ENCODE peak calls at places on chromosome 20, in six cellular contexts. One of them, this sample, is unnamed.
A peak's percentile ranks its signal among the peaks of the same experiment; 100 is the strongest.

GRCh38 chr20:50930139-50931047 is 844 bp downstream of the ADNP start:
- DNase-seq in Calu3: peak; percentile 51
- DNase-seq in HT1080: peak; percentile 40
- DNase-seq in globus pallidus: peak; percentile 26
- DNase-seq in T-helper 2 cell: no peak
- DNase-seq in activated CD4-positive, alpha-beta T cell treated with anti-CD3 and anti-CD28 coated beads, Interleukin-2, amount 50 U/mL, for 48 hours: peak; percentile 30
- DNase-seq in this sample: no peak

GRCh38 chr20:50632236-50632635 is 59.1 kb downstream of the RIPOR3 start:
- DNase-seq in Calu3: no peak
- DNase-seq in globus pallidus: no peak
- DNase-seq in HT1080: no peak
- DNase-seq in T-helper 2 cell: no peak
- DNase-seq in activated CD4-positive, alpha-beta T cell treated with anti-CD3 and anti-CD28 coated beads, Interleukin-2, amount 50 U/mL, for 48 hours: no peak
- DNase-seq in this sample: no peak

GRCh38 chr20:15653396-15654207 is 919.6 kb downstream of the KIF16B start:
- DNase-seq in activated CD4-positive, alpha-beta T cell treated with anti-CD3 and anti-CD28 coated beads, Interleukin-2, amount 50 U/mL, for 48 hours: no peak
- DNase-seq in globus pallidus: no peak
- DNase-seq in HT1080: no peak
- DNase-seq in T-helper 2 cell: no peak
- DNase-seq in Calu3: no peak
- DNase-seq in this sample: no peak

GRCh38 chr20:1802385-1803215 is 92.6 kb upstream of the SIRPA start:
- DNase-seq in T-helper 2 cell: no peak
- DNase-seq in Calu3: peak; percentile 63
- DNase-seq in HT1080: no peak
- DNase-seq in activated CD4-positive, alpha-beta T cell treated with anti-CD3 and anti-CD28 coated beads, Interleukin-2, amount 50 U/mL, for 48 hours: peak; percentile 49
- DNase-seq in globus pallidus: peak; percentile 91
- DNase-seq in this sample: no peak

GRCh38 chr20:20409326-20409725 is 41.4 kb downstream of the INSM1 start:
- DNase-seq in activated CD4-positive, alpha-beta T cell treated with anti-CD3 and anti-CD28 coated beads, Interleukin-2, amount 50 U/mL, for 48 hours: no peak
- DNase-seq in Calu3: no peak
- DNase-seq in T-helper 2 cell: no peak
- DNase-seq in globus pallidus: no peak
- DNase-seq in HT1080: no peak
- DNase-seq in this sample: no peak

GRCh38 chr20:50694379-50695143 is 3.2 kb upstream of the RIPOR3 start:
- DNase-seq in T-helper 2 cell: no peak
- DNase-seq in activated CD4-positive, alpha-beta T cell treated with anti-CD3 and anti-CD28 coated beads, Interleukin-2, amount 50 U/mL, for 48 hours: no peak
- DNase-seq in Calu3: no peak
- DNase-seq in globus pallidus: no peak
- DNase-seq in HT1080: peak; percentile 22
- DNase-seq in this sample: no peak

GRCh38 chr20:54221996-54222890 is 14.4 kb downstream of the PFDN4 start:
- DNase-seq in T-helper 2 cell: no peak
- DNase-seq in globus pallidus: no peak
- DNase-seq in Calu3: no peak
- DNase-seq in activated CD4-positive, alpha-beta T cell treated with anti-CD3 and anti-CD28 coated beads, Interleukin-2, amount 50 U/mL, for 48 hours: no peak
- DNase-seq in HT1080: no peak
- DNase-seq in this sample: no peak

GRCh38 chr20:51160821-51161220 is 137.9 kb upstream of the KCNG1 start:
- DNase-seq in Calu3: no peak
- DNase-seq in T-helper 2 cell: no peak
- DNase-seq in activated CD4-positive, alpha-beta T cell treated with anti-CD3 and anti-CD28 coated beads, Interleukin-2, amount 50 U/mL, for 48 hours: no peak
- DNase-seq in HT1080: no peak
- DNase-seq in globus pallidus: no peak
- DNase-seq in this sample: no peak

GRCh38 chr20:58142843-58143185 is 85.6 kb downstream of the ANKRD60 start:
- DNase-seq in Calu3: no peak
- DNase-seq in globus pallidus: no peak
- DNase-seq in activated CD4-positive, alpha-beta T cell treated with anti-CD3 and anti-CD28 coated beads, Interleukin-2, amount 50 U/mL, for 48 hours: no peak
- DNase-seq in HT1080: no peak
- DNase-seq in T-helper 2 cell: no peak
- DNase-seq in this sample: no peak

GRCh38 chr20:10369723-10370090 is 64.3 kb downstream of the MKKS start:
- DNase-seq in activated CD4-positive, alpha-beta T cell treated with anti-CD3 and anti-CD28 coated beads, Interleukin-2, amount 50 U/mL, for 48 hours: no peak
- DNase-seq in Calu3: peak; percentile 65
- DNase-seq in HT1080: peak; percentile 75
- DNase-seq in T-helper 2 cell: no peak
- DNase-seq in globus pallidus: no peak
- DNase-seq in this sample: no peak

GRCh38 chr20:49612127-49612738 is 44.3 kb upstream of the PTGIS start:
- DNase-seq in activated CD4-positive, alpha-beta T cell treated with anti-CD3 and anti-CD28 coated beads, Interleukin-2, amount 50 U/mL, for 48 hours: no peak
- DNase-seq in T-helper 2 cell: no peak
- DNase-seq in Calu3: peak; percentile 82
- DNase-seq in globus pallidus: peak; percentile 95
- DNase-seq in HT1080: no peak
- DNase-seq in this sample: no peak

GRCh38 chr20:44739952-44740351 is 5.7 kb upstream of the KCNK15 start:
- DNase-seq in HT1080: no peak
- DNase-seq in globus pallidus: no peak
- DNase-seq in T-helper 2 cell: no peak
- DNase-seq in Calu3: no peak
- DNase-seq in activated CD4-positive, alpha-beta T cell treated with anti-CD3 and anti-CD28 coated beads, Interleukin-2, amount 50 U/mL, for 48 hours: no peak
- DNase-seq in this sample: no peak

GRCh38 chr20:44247131-44247571 is at the start of gene GDAP1L1:
- DNase-seq in HT1080: no peak
- DNase-seq in globus pallidus: peak; percentile 11
- DNase-seq in Calu3: peak; percentile 38
- DNase-seq in T-helper 2 cell: no peak
- DNase-seq in activated CD4-positive, alpha-beta T cell treated with anti-CD3 and anti-CD28 coated beads, Interleukin-2, amount 50 U/mL, for 48 hours: no peak
- DNase-seq in this sample: no peak

GRCh38 chr20:37226889-37227288 is 34.7 kb downstream of the GHRH start:
- DNase-seq in T-helper 2 cell: no peak
- DNase-seq in activated CD4-positive, alpha-beta T cell treated with anti-CD3 and anti-CD28 coated beads, Interleukin-2, amount 50 U/mL, for 48 hours: no peak
- DNase-seq in HT1080: no peak
- DNase-seq in Calu3: no peak
- DNase-seq in globus pallidus: no peak
- DNase-seq in this sample: no peak

GRCh38 chr20:17014217-17014616 is 212.6 kb upstream of the PCSK2 start:
- DNase-seq in globus pallidus: no peak
- DNase-seq in activated CD4-positive, alpha-beta T cell treated with anti-CD3 and anti-CD28 coated beads, Interleukin-2, amount 50 U/mL, for 48 hours: no peak
- DNase-seq in T-helper 2 cell: no peak
- DNase-seq in HT1080: no peak
- DNase-seq in Calu3: no peak
- DNase-seq in this sample: no peak

GRCh38 chr20:2449386-2449785 is 21.2 kb downstream of the SNRPB start:
- DNase-seq in HT1080: no peak
- DNase-seq in Calu3: no peak
- DNase-seq in T-helper 2 cell: no peak
- DNase-seq in globus pallidus: no peak
- DNase-seq in activated CD4-positive, alpha-beta T cell treated with anti-CD3 and anti-CD28 coated beads, Interleukin-2, amount 50 U/mL, for 48 hours: no peak
- DNase-seq in this sample: no peak

GRCh38 chr20:52996726-52997125 is 24.6 kb downstream of the TSHZ2 start:
- DNase-seq in Calu3: no peak
- DNase-seq in HT1080: no peak
- DNase-seq in activated CD4-positive, alpha-beta T cell treated with anti-CD3 and anti-CD28 coated beads, Interleukin-2, amount 50 U/mL, for 48 hours: no peak
- DNase-seq in T-helper 2 cell: no peak
- DNase-seq in globus pallidus: no peak
- DNase-seq in this sample: no peak

GRCh38 chr20:21291026-21291425 is 12.1 kb upstream of the XRN2 start:
- DNase-seq in globus pallidus: no peak
- DNase-seq in Calu3: no peak
- DNase-seq in T-helper 2 cell: no peak
- DNase-seq in activated CD4-positive, alpha-beta T cell treated with anti-CD3 and anti-CD28 coated beads, Interleukin-2, amount 50 U/mL, for 48 hours: no peak
- DNase-seq in HT1080: peak; percentile 52
- DNase-seq in this sample: no peak

GRCh38 chr20:44884907-44885391 is 556 bp upstream of the YWHAB start:
- DNase-seq in T-helper 2 cell: no peak
- DNase-seq in activated CD4-positive, alpha-beta T cell treated with anti-CD3 and anti-CD28 coated beads, Interleukin-2, amount 50 U/mL, for 48 hours: no peak
- DNase-seq in globus pallidus: no peak
- DNase-seq in Calu3: no peak
- DNase-seq in HT1080: no peak
- DNase-seq in this sample: no peak

GRCh38 chr20:39117486-39117885 is 155.3 kb downstream of the DHX35 start:
- DNase-seq in globus pallidus: no peak
- DNase-seq in Calu3: peak; percentile 87
- DNase-seq in activated CD4-positive, alpha-beta T cell treated with anti-CD3 and anti-CD28 coated beads, Interleukin-2, amount 50 U/mL, for 48 hours: no peak
- DNase-seq in T-helper 2 cell: no peak
- DNase-seq in HT1080: peak; percentile 94
- DNase-seq in this sample: no peak

GRCh38 chr20:341682-342081 is 5.2 kb upstream of the NRSN2 start:
- DNase-seq in Calu3: peak; percentile 38
- DNase-seq in globus pallidus: no peak
- DNase-seq in activated CD4-positive, alpha-beta T cell treated with anti-CD3 and anti-CD28 coated beads, Interleukin-2, amount 50 U/mL, for 48 hours: peak; percentile 63
- DNase-seq in T-helper 2 cell: peak; percentile 26
- DNase-seq in HT1080: peak; percentile 96
- DNase-seq in this sample: no peak

GRCh38 chr20:34364013-34364382 is 925 bp downstream of the ITCH start:
- DNase-seq in activated CD4-positive, alpha-beta T cell treated with anti-CD3 and anti-CD28 coated beads, Interleukin-2, amount 50 U/mL, for 48 hours: no peak
- DNase-seq in T-helper 2 cell: no peak
- DNase-seq in Calu3: peak; percentile 20
- DNase-seq in HT1080: no peak
- DNase-seq in globus pallidus: peak; percentile 15
- DNase-seq in this sample: no peak

GRCh38 chr20:19616620-19617019 is 141.4 kb upstream of the RIN2 start:
- DNase-seq in T-helper 2 cell: no peak
- DNase-seq in HT1080: no peak
- DNase-seq in globus pallidus: no peak
- DNase-seq in Calu3: no peak
- DNase-seq in activated CD4-positive, alpha-beta T cell treated with anti-CD3 and anti-CD28 coated beads, Interleukin-2, amount 50 U/mL, for 48 hours: no peak
- DNase-seq in this sample: no peak

This sample was measured in GM12878.